ENCODE peak calls at places on chromosomes 1 and 21, in eight cellular contexts. S is activated naive CD4-positive, alpha-beta T cell; C is G401; J is NCI-H345; H is caudate nucleus; T is body of pancreas; D is GF-D8; U is GM20000. G is an unnamed sample.
A peak's percentile ranks its signal among the peaks of the same experiment; 100 is the strongest.

GRCh38 chr21:44723177-44724131 is 12.1 kb upstream of the TSPEAR start:
- DNase-seq in S (no peak), C (no peak), J (no peak), H (peak; percentile 22), T (no peak), D (no peak), U (no peak), G (no peak)

GRCh38 chr21:46478910-46479309 is 20.2 kb downstream of the DIP2A start:
- DNase-seq in S (no peak), C (no peak), J (no peak), H (no peak), T (no peak), D (no peak), U (no peak), G (no peak)

GRCh38 chr1:150981805-150982712 is at the start of gene ANXA9:
- DNase-seq in S (no peak), C (no peak), J (no peak), H (no peak), T (peak; percentile 73), D (no peak), U (no peak), G (no peak)

GRCh38 chr1:58570817-58571216 is 6.2 kb downstream of the TACSTD2 start:
- DNase-seq in S (no peak), C (no peak), J (no peak), H (peak; percentile 46), T (no peak), D (no peak), U (no peak), G (no peak)

GRCh38 chr1:185991266-185991665 is 257.1 kb downstream of the HMCN1 start:
- DNase-seq in S (no peak), C (no peak), J (no peak), H (no peak), T (no peak), D (no peak), U (no peak), G (no peak)

GRCh38 chr1:99007366-99007765 is 2.7 kb upstream of the PLPPR5 start:
- DNase-seq in S (no peak), C (no peak), J (no peak), H (no peak), T (no peak), D (no peak), U (no peak), G (no peak)

GRCh38 chr1:102970496-102971078 is 137.7 kb downstream of the COL11A1 start:
- DNase-seq in S (no peak), C (peak; percentile 15), J (peak; percentile 73), H (no peak), T (no peak), D (no peak), U (peak; percentile 26), G (peak; percentile 9)

GRCh38 chr1:6999826-7000225 is 214.6 kb downstream of the CAMTA1 start:
- DNase-seq in S (no peak), C (no peak), J (no peak), H (no peak), T (no peak), D (no peak), U (no peak), G (no peak)

GRCh38 chr1:65527211-65527610 is 106.7 kb downstream of the LEPR start:
- DNase-seq in S (no peak), C (peak; percentile 3), J (no peak), H (no peak), T (no peak), D (no peak), U (no peak), G (no peak)

GRCh38 chr1:162276493-162276892 is 100.2 kb downstream of the SPATA46 start:
- DNase-seq in S (no peak), C (peak; percentile 36), J (peak; percentile 20), H (no peak), T (no peak), D (no peak), U (peak; percentile 37), G (peak; percentile 64)

GRCh38 chr1:109677459-109677858 is 9.6 kb downstream of the GSTM2 start:
- DNase-seq in S (no peak), C (no peak), J (no peak), H (no peak), T (no peak), D (no peak), U (no peak), G (no peak)

GRCh38 chr1:150473659-150474058 is 13.6 kb upstream of the TARS2 start:
- DNase-seq in S (no peak), C (no peak), J (no peak), H (no peak), T (no peak), D (no peak), U (no peak), G (no peak)

GRCh38 chr1:180163044-180163443 is 8.4 kb downstream of the QSOX1 start:
- DNase-seq in S (no peak), C (no peak), J (no peak), H (no peak), T (no peak), D (peak; percentile 75), U (no peak), G (no peak)

GRCh38 chr1:14946567-14947285 is 206.8 kb upstream of the TMEM51 start:
- DNase-seq in S (no peak), C (no peak), J (no peak), H (no peak), T (no peak), D (no peak), U (no peak), G (no peak)

GRCh38 chr1:21913763-21914162 is 23.3 kb downstream of the HSPG2 start:
- DNase-seq in S (no peak), C (no peak), J (no peak), H (no peak), T (no peak), D (no peak), U (no peak), G (no peak)

GRCh38 chr1:205495237-205495823 is 9.1 kb upstream of the CDK18 start:
- DNase-seq in S (no peak), C (peak; percentile 75), J (peak; percentile 90), H (no peak), T (no peak), D (no peak), U (no peak), G (no peak)

GRCh38 chr1:228059536-228060457 is 22.7 kb upstream of the ARF1 start:
- DNase-seq in S (peak; percentile 45), C (no peak), J (peak; percentile 99), H (no peak), T (peak; percentile 100), D (no peak), U (peak; percentile 63), G (no peak)

GRCh38 chr1:236394905-236395779 is 1.1 kb downstream of the EDARADD start:
- DNase-seq in S (no peak), C (peak; percentile 1), J (peak; percentile 39), H (no peak), T (peak; percentile 43), D (no peak), U (peak; percentile 63), G (no peak)

GRCh38 chr1:109438798-109439297 is 12.6 kb upstream of the PSMA5 start:
- DNase-seq in S (no peak), C (no peak), J (no peak), H (no peak), T (no peak), D (no peak), U (peak; percentile 19), G (no peak)

GRCh38 chr1:161069731-161070270 is at the start of gene ARHGAP30:
- DNase-seq in S (peak; percentile 73), C (no peak), J (no peak), H (peak; percentile 15), T (no peak), D (peak; percentile 92), U (peak; percentile 95), G (no peak)

GRCh38 chr1:22717038-22717758 is 6.6 kb downstream of the EPHB2 start:
- DNase-seq in S (no peak), C (no peak), J (peak; percentile 69), H (no peak), T (peak; percentile 43), D (no peak), U (no peak), G (peak; percentile 38)

GRCh38 chr1:199690520-199690919 is 337.0 kb upstream of the NR5A2 start:
- DNase-seq in S (no peak), C (no peak), J (no peak), H (no peak), T (no peak), D (no peak), U (no peak), G (no peak)

GRCh38 chr1:202283991-202284390 is 57.7 kb downstream of the UBE2T start:
- DNase-seq in S (no peak), C (no peak), J (no peak), H (no peak), T (no peak), D (no peak), U (no peak), G (no peak)

GRCh38 chr1:72371259-72372035 is 89.1 kb upstream of the NEGR1 start:
- DNase-seq in S (no peak), C (no peak), J (no peak), H (no peak), T (no peak), D (no peak), U (no peak), G (no peak)

GRCh38 chr1:41365772-41366427 is 4.7 kb downstream of the FOXO6 start:
- DNase-seq in S (no peak), C (no peak), J (peak; percentile 81), H (no peak), T (peak; percentile 38), D (no peak), U (peak; percentile 77), G (peak; percentile 57)

GRCh38 chr21:44846485-44847260 is 26.8 kb downstream of the PTTG1IP start:
- DNase-seq in S (peak; percentile 28), C (peak; percentile 31), J (no peak), H (peak; percentile 7), T (no peak), D (peak; percentile 70), U (peak; percentile 58), G (peak; percentile 5)

GRCh38 chr1:184930232-184930631 is 44.1 kb downstream of the NIBAN1 start:
- DNase-seq in S (no peak), C (no peak), J (peak; percentile 87), H (no peak), T (no peak), D (peak; percentile 67), U (no peak), G (no peak)

GRCh38 chr1:166164995-166165660 is 1.7 kb downstream of the FAM78B start:
- DNase-seq in S (no peak), C (peak; percentile 65), J (no peak), H (peak; percentile 43), T (peak; percentile 53), D (no peak), U (peak; percentile 51), G (peak; percentile 94)

GRCh38 chr1:162497104-162497722 is 405 bp upstream of the UHMK1 start:
- DNase-seq in S (no peak), C (no peak), J (no peak), H (no peak), T (no peak), D (no peak), U (no peak), G (no peak)

GRCh38 chr1:82160903-82161302 is 360.2 kb downstream of the ADGRL2 start:
- DNase-seq in S (no peak), C (no peak), J (no peak), H (no peak), T (no peak), D (no peak), U (no peak), G (no peak)

GRCh38 chr21:19489930-19490329 is 1086.3 kb upstream of the TMPRSS15 start:
- DNase-seq in S (no peak), C (no peak), J (no peak), H (no peak), T (peak; percentile 27), D (no peak), U (no peak), G (no peak)

GRCh38 chr1:38043036-38043747 is 3.4 kb downstream of the POU3F1 start:
- DNase-seq in S (no peak), C (no peak), J (no peak), H (no peak), T (no peak), D (no peak), U (no peak), G (no peak)

GRCh38 chr1:55600243-55600642 is 385.1 kb upstream of the USP24 start:
- DNase-seq in S (no peak), C (no peak), J (no peak), H (no peak), T (no peak), D (no peak), U (no peak), G (no peak)

GRCh38 chr1:227789042-227789880 is 26.2 kb upstream of the PRSS38 start:
- DNase-seq in S (no peak), C (peak; percentile 86), J (no peak), H (no peak), T (no peak), D (no peak), U (no peak), G (no peak)